ENCODE peak calls at places on chromosomes 2 and 18, in four cellular contexts. One of them, this sample, is unnamed.

GRCh38 chr2:102540882-102541281 is 67.9 kb downstream of the SLC9A4 start:
- DNase-seq in stimulated activated naive CD4-positive, alpha-beta T cell: no peak
- DNase-seq in HEK293T: no peak
- DNase-seq in upper lobe of right lung: no peak
- DNase-seq in this sample: no peak

GRCh38 chr2:236715077-236715476 is 145.5 kb downstream of the ACKR3 start:
- DNase-seq in stimulated activated naive CD4-positive, alpha-beta T cell: no peak
- DNase-seq in HEK293T: no peak
- DNase-seq in upper lobe of right lung: no peak
- DNase-seq in this sample: no peak

GRCh38 chr2:95539290-95539689 is 52.5 kb upstream of the TRIM43 start:
- DNase-seq in stimulated activated naive CD4-positive, alpha-beta T cell: no peak
- DNase-seq in HEK293T: no peak
- DNase-seq in upper lobe of right lung: no peak
- DNase-seq in this sample: no peak

GRCh38 chr18:21129586-21130216 is 18.1 kb upstream of the ROCK1 start:
- DNase-seq in stimulated activated naive CD4-positive, alpha-beta T cell: no peak
- DNase-seq in HEK293T: no peak
- DNase-seq in upper lobe of right lung: no peak
- DNase-seq in this sample: no peak

GRCh38 chr2:207351171-207351570 is 178.6 kb upstream of the CREB1 start:
- DNase-seq in stimulated activated naive CD4-positive, alpha-beta T cell: no peak
- DNase-seq in HEK293T: no peak
- DNase-seq in upper lobe of right lung: no peak
- DNase-seq in this sample: no peak

GRCh38 chr18:79616651-79617518 is 62.7 kb upstream of the CTDP1 start:
- DNase-seq in stimulated activated naive CD4-positive, alpha-beta T cell: no peak
- DNase-seq in HEK293T: no peak
- DNase-seq in upper lobe of right lung: peak
- DNase-seq in this sample: no peak

GRCh38 chr18:23824704-23825103 is 135.5 kb downstream of the LAMA3 start:
- DNase-seq in stimulated activated naive CD4-positive, alpha-beta T cell: no peak
- DNase-seq in HEK293T: no peak
- DNase-seq in upper lobe of right lung: no peak
- DNase-seq in this sample: no peak

GRCh38 chr18:70331456-70332097 is 42.7 kb downstream of the SOCS6 start:
- DNase-seq in stimulated activated naive CD4-positive, alpha-beta T cell: no peak
- DNase-seq in HEK293T: no peak
- DNase-seq in upper lobe of right lung: no peak
- DNase-seq in this sample: no peak

GRCh38 chr2:235749121-235749780 is 255.4 kb downstream of the AGAP1 start:
- DNase-seq in stimulated activated naive CD4-positive, alpha-beta T cell: no peak
- DNase-seq in HEK293T: no peak
- DNase-seq in upper lobe of right lung: no peak
- DNase-seq in this sample: no peak

GRCh38 chr2:194104687-194105086 is 1552.3 kb upstream of the SLC39A10 start:
- DNase-seq in stimulated activated naive CD4-positive, alpha-beta T cell: no peak
- DNase-seq in HEK293T: no peak
- DNase-seq in upper lobe of right lung: no peak
- DNase-seq in this sample: no peak

GRCh38 chr2:105576440-105577241 is 168.1 kb upstream of the NCK2 start:
- DNase-seq in stimulated activated naive CD4-positive, alpha-beta T cell: peak
- DNase-seq in HEK293T: peak
- DNase-seq in upper lobe of right lung: no peak
- DNase-seq in this sample: peak

GRCh38 chr2:98539056-98539735 is 69.1 kb downstream of the COA5 start:
- DNase-seq in stimulated activated naive CD4-positive, alpha-beta T cell: no peak
- DNase-seq in HEK293T: no peak
- DNase-seq in upper lobe of right lung: no peak
- DNase-seq in this sample: no peak

GRCh38 chr18:23106575-23106974 is 28.7 kb upstream of the CABLES1 start:
- DNase-seq in stimulated activated naive CD4-positive, alpha-beta T cell: no peak
- DNase-seq in HEK293T: peak
- DNase-seq in upper lobe of right lung: no peak
- DNase-seq in this sample: no peak

GRCh38 chr2:74815955-74816354 is 18.0 kb upstream of the HK2 start:
- DNase-seq in stimulated activated naive CD4-positive, alpha-beta T cell: no peak
- DNase-seq in HEK293T: no peak
- DNase-seq in upper lobe of right lung: no peak
- DNase-seq in this sample: no peak

This sample was measured in central memory CD4-positive, alpha-beta T cell.